ENCODE peak calls at places on chromosomes 13 and 19, in five cellular contexts. S is NCI-H1092, I is ovary, K is fibroblast of the conjunctiva, Z is mammary epithelial cell. D is an unnamed sample.

GRCh38 chr19:52646571-52647222 is 8.5 kb upstream of the ZNF83 start:
- DNase-seq in Z (no peak), K (no peak), I (no peak), S (no peak), D (no peak)

GRCh38 chr13:45705145-45705695 is 3.1 kb downstream of the CBY2 start:
- DNase-seq in S (no peak), I (no peak), Z (no peak), K (no peak), D (no peak)

GRCh38 chr13:97307882-97308624 is 85.9 kb downstream of the MBNL2 start:
- DNase-seq in K (no peak), S (peak; percentile 4), I (no peak), Z (peak; percentile 86), D (peak; percentile 52)

GRCh38 chr19:10836478-10837325 is 690 bp upstream of the TMED1 start:
- DNase-seq in Z (peak; percentile 84), S (peak; percentile 87), K (peak; percentile 76), I (peak; percentile 86), D (peak; percentile 86)

GRCh38 chr13:107900775-107901174 is 314.6 kb downstream of the LIG4 start:
- DNase-seq in Z (no peak), I (no peak), K (no peak), S (no peak), D (no peak)

GRCh38 chr19:50819636-50820035 is 4.0 kb downstream of the KLK1 start:
- DNase-seq in S (no peak), I (no peak), K (no peak), Z (no peak), D (no peak)

GRCh38 chr19:52138614-52139290 is 986 bp downstream of the ZNF616 start:
- DNase-seq in Z (no peak), I (peak; percentile 24), K (no peak), S (peak; percentile 44), D (no peak)

GRCh38 chr13:50128406-50129048 is 113.3 kb downstream of the KCNRG start:
- DNase-seq in I (no peak), Z (no peak), K (no peak), S (no peak), D (no peak)

GRCh38 chr19:10070730-10071446 is 15.2 kb upstream of the SHFL start:
- DNase-seq in S (no peak), I (no peak), Z (no peak), K (no peak), D (no peak)

GRCh38 chr13:75220238-75220542 is 261.8 kb downstream of the TBC1D4 start:
- DNase-seq in Z (no peak), K (no peak), S (no peak), I (no peak), D (no peak)